ENCODE peak calls at places on chromosomes 2 and 18, in ten cellular contexts. X is Panc1; C is progenitor cell of endocrine pancreas; I is astrocyte of the spinal cord; M is Calu3; J is CD8-positive, alpha-beta T cell; A is tibial artery; Z is endothelial cell; T is upper lobe of right lung; W is neural crest cell. E is an unnamed sample.

GRCh38 chr2:237773826-237774225 is 24.8 kb upstream of the RBM44 start:
- DNase-seq in X (no peak), M (no peak), I (no peak), J (no peak), A (no peak), C (no peak), Z (no peak), W (no peak), T (no peak), E (no peak)

GRCh38 chr18:77300579-77300978 is 50.9 kb downstream of the GALR1 start:
- DNase-seq in C (no peak), W (no peak), Z (no peak), A (no peak), T (no peak), M (no peak), J (no peak), I (no peak), X (no peak), E (no peak)

GRCh38 chr2:109728809-109729208 is 65.3 kb upstream of the RGPD5 start:
- DNase-seq in X (no peak), J (no peak), T (no peak), M (no peak), C (no peak), A (no peak), W (no peak), Z (no peak), I (no peak), E (no peak)

GRCh38 chr2:26246818-26247217 is 2.1 kb downstream of the HADHB start:
- DNase-seq in A (no peak), M (no peak), T (no peak), Z (no peak), W (no peak), X (no peak), C (no peak), J (no peak), I (no peak), E (no peak)

GRCh38 chr18:47215554-47216138 is 35.8 kb downstream of the SKOR2 start:
- DNase-seq in C (peak; percentile 19), Z (peak; percentile 43), A (no peak), I (peak; percentile 52), X (no peak), M (peak; percentile 26), T (no peak), J (no peak), W (peak; percentile 4), E (no peak)

GRCh38 chr2:78175642-78176041 is 653.5 kb upstream of the LRRTM4 start:
- DNase-seq in Z (no peak), I (no peak), J (no peak), M (no peak), C (no peak), X (no peak), W (no peak), A (no peak), T (no peak), E (no peak)

GRCh38 chr2:174553811-174554493 is 43.7 kb downstream of the WIPF1 start:
- DNase-seq in I (no peak), X (no peak), M (no peak), A (no peak), W (no peak), T (no peak), Z (no peak), J (peak; percentile 32), C (no peak), E (no peak)

GRCh38 chr2:101120124-101120996 is 30.8 kb downstream of the TBC1D8 start:
- DNase-seq in W (no peak), C (no peak), X (no peak), J (no peak), M (peak; percentile 72), A (peak; percentile 94), Z (no peak), I (peak; percentile 61), T (peak; percentile 86), E (no peak)

GRCh38 chr2:36967236-36967876 is 1.0 kb upstream of the STRN start:
- DNase-seq in J (no peak), C (no peak), W (no peak), A (no peak), X (no peak), I (no peak), T (no peak), Z (no peak), M (no peak), E (no peak)

GRCh38 chr2:84713441-84713840 is 167.4 kb downstream of the TRABD2A start:
- DNase-seq in I (no peak), J (no peak), T (no peak), C (no peak), X (no peak), Z (no peak), W (no peak), M (no peak), A (no peak), E (no peak)

GRCh38 chr2:20231632-20232031 is 6.7 kb upstream of the SDC1 start:
- DNase-seq in I (peak; percentile 53), T (peak; percentile 77), J (no peak), Z (no peak), A (no peak), W (no peak), X (peak; percentile 96), C (no peak), M (peak; percentile 93), E (no peak)

GRCh38 chr2:105821428-105822125 is 76.9 kb downstream of the NCK2 start:
- DNase-seq in A (no peak), J (no peak), T (no peak), C (no peak), W (no peak), M (no peak), I (no peak), X (no peak), Z (no peak), E (no peak)

GRCh38 chr2:100771125-100771524 is 48.8 kb upstream of the NPAS2 start:
- DNase-seq in A (no peak), J (no peak), W (no peak), X (no peak), M (no peak), T (no peak), C (no peak), Z (no peak), I (no peak), E (no peak)

GRCh38 chr2:159608723-159609308 is 7.5 kb downstream of the BAZ2B start:
- DNase-seq in W (no peak), C (no peak), I (no peak), M (no peak), J (no peak), X (no peak), T (no peak), Z (no peak), A (no peak), E (no peak)

GRCh38 chr2:148813603-148814065 is 61.4 kb upstream of the KIF5C start:
- DNase-seq in T (no peak), J (peak; percentile 66), I (no peak), Z (peak; percentile 28), M (no peak), C (no peak), A (no peak), W (no peak), X (no peak), E (no peak)
- TF ChIP-seq CTCF in T (peak; percentile 9), J (no peak), I (peak; percentile 21), Z (peak; percentile 48), M (no peak), C (peak; percentile 30), A (no peak), W (no peak), X (peak; percentile 26), E (no peak)

GRCh38 chr2:53018830-53019425 is 748.7 kb upstream of the CHAC2 start:
- DNase-seq in W (no peak), J (no peak), Z (no peak), C (no peak), X (no peak), M (no peak), T (no peak), I (peak; percentile 20), A (no peak), E (no peak)
- TF ChIP-seq CTCF in W (peak; percentile 38), J (no peak), Z (no peak), C (peak; percentile 30), X (no peak), M (peak; percentile 34), T (no peak), I (peak; percentile 37), A (no peak), E (peak; percentile 29)

GRCh38 chr18:79627750-79628294 is 51.8 kb upstream of the CTDP1 start:
- DNase-seq in Z (no peak), I (no peak), M (no peak), X (no peak), A (no peak), J (no peak), W (no peak), T (peak; percentile 48), C (no peak), E (no peak)

GRCh38 chr18:79626905-79627749 is 52.5 kb upstream of the CTDP1 start:
- DNase-seq in Z (no peak), X (no peak), W (no peak), M (no peak), T (peak; percentile 57), I (no peak), J (no peak), C (no peak), A (no peak), E (no peak)

GRCh38 chr18:79629606-79630005 is 50.0 kb upstream of the CTDP1 start:
- DNase-seq in T (peak; percentile 16), W (no peak), A (no peak), Z (no peak), I (no peak), M (no peak), C (no peak), J (no peak), X (no peak), E (no peak)

GRCh38 chr18:79629249-79629558 is 50.4 kb upstream of the CTDP1 start:
- DNase-seq in M (no peak), X (no peak), T (no peak), C (no peak), Z (no peak), A (no peak), W (no peak), J (no peak), I (no peak), E (no peak)

DNA sequence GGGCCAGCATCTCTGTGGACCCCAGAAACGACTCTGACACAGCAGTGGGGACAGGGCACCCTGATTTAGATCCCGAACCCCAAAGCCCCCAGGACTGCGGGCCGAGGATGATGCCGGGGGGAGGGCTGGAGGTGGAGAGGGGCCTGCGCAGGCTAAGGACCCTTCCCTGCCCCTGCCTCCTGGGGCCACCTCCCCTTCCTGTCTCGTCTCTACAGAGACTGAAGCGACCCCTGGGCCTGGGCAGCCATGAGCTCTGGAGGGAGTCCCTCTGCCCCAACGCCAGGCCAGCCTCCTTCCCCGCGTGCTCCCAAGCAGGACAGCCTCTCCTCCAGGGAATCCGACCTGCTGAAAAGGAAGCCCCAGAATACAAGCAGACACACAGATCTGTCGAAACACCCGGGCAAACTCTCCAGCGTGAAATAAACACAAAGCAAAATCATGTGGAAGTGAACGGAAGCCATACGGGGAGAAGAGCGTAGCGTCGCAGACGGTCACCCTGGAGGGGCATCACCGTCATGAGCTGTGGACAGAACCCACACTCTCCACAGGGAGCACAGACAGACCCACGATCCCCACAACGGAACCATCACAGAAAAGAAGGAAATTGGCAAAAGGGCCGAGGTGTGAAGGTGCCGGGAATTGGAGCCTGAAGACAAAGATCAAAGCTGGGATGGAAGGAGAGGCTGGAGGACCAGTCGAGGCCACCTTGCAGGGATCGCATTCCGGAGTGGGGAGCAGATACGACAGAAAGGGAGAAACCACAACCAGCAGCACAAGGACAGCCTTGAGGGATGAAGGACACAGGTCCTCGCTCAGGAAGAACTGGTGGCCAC is 51.0 kb upstream of the CTDP1 start:
- DNase-seq in A (peak; percentile 7), I (no peak), W (no peak), T (peak; percentile 58), Z (no peak), X (no peak), M (no peak), C (no peak), J (no peak), E (no peak)
- TF ChIP-seq CTCF in A (no peak), I (no peak), W (no peak), T (no peak), Z (no peak), X (no peak), M (no peak), C (no peak), J (no peak), E (no peak)

GRCh38 chr2:54052825-54053718 is 62.3 kb upstream of the ACYP2 start:
- DNase-seq in Z (no peak), W (no peak), X (no peak), I (no peak), T (no peak), M (no peak), A (no peak), J (no peak), C (no peak), E (no peak)
- TF ChIP-seq CTCF in Z (no peak), W (no peak), X (peak; percentile 43), I (peak; percentile 30), T (no peak), M (no peak), A (no peak), J (no peak), C (peak; percentile 10), E (no peak)